ENCODE peak calls at places on chromosomes 5 and 9, in nine cellular contexts. P is astrocyte of the spinal cord, F is MM.1S, Q is mammary epithelial cell, A is mesenchymal stem cell, S is H7, O is fibroblast of lung, K is astrocyte of the cerebellum, R is H1. E is an unnamed sample.

GRCh38 chr9:81621111-81621510 is 68.2 kb downstream of the TLE1 start:
- DNase-seq in P (no peak), F (no peak), Q (no peak), A (no peak), S (no peak), O (no peak), K (no peak), R (no peak), E (no peak)

GRCh38 chr5:142716963-142717362 is 31.1 kb upstream of the FGF1 start:
- DNase-seq in P (peak), F (no peak), Q (peak), A (peak), S (peak), O (peak), K (peak), R (no peak), E (peak)

GRCh38 chr9:121242955-121243346 is 25.0 kb upstream of the GSN start:
- DNase-seq in P (no peak), F (no peak), Q (no peak), A (no peak), S (no peak), O (no peak), K (no peak), R (no peak), E (no peak)

GRCh38 chr5:80990527-80990926 is 30.4 kb downstream of the RASGRF2 start:
- DNase-seq in P (no peak), F (no peak), Q (no peak), A (no peak), S (peak), O (no peak), K (no peak), R (no peak), E (no peak)

GRCh38 chr9:87656485-87656884 is 69.4 kb upstream of the CTSL start:
- DNase-seq in P (peak), F (no peak), Q (no peak), A (peak), S (no peak), O (peak), K (no peak), R (no peak), E (no peak)

GRCh38 chr9:129938291-129938979 is 103.2 kb downstream of the USP20 start:
- DNase-seq in P (peak), F (no peak), Q (no peak), A (peak), S (peak), O (peak), K (peak), R (no peak), E (no peak)

GRCh38 chr5:81302596-81302995 is 1.2 kb downstream of the ZCCHC9 start:
- DNase-seq in P (no peak), F (no peak), Q (no peak), A (peak), S (no peak), O (peak), K (no peak), R (no peak), E (no peak)

GRCh38 chr5:80569961-80570786 is at the start of gene ANKRD34B:
- DNase-seq in P (no peak), F (peak), Q (peak), A (peak), S (peak), O (peak), K (no peak), R (peak), E (peak)

GRCh38 chr9:75893096-75893495 is 2.6 kb downstream of the PCSK5 start:
- DNase-seq in P (no peak), F (no peak), Q (peak), A (no peak), S (no peak), O (no peak), K (no peak), R (no peak), E (no peak)

GRCh38 chr5:165630211-165630866 is 2124.9 kb downstream of the MAT2B start:
- DNase-seq in P (peak), F (peak), Q (peak), A (peak), S (peak), O (peak), K (peak), R (peak), E (peak)

GRCh38 chr5:150217874-150218692 is 28.2 kb downstream of the SLC6A7 start:
- DNase-seq in P (peak), F (peak), Q (peak), A (peak), S (peak), O (peak), K (peak), R (peak), E (peak)

GRCh38 chr5:137498301-137498735 is 808 bp downstream of the SPOCK1 start:
- DNase-seq in P (no peak), F (no peak), Q (no peak), A (no peak), S (peak), O (peak), K (no peak), R (no peak), E (no peak)

GRCh38 chr9:126705311-126705766 is 91.6 kb downstream of the LMX1B start:
- DNase-seq in P (peak), F (peak), Q (peak), A (peak), S (peak), O (peak), K (peak), R (peak), E (peak)

GRCh38 chr5:117953272-117953671 is 1035.1 kb downstream of the DTWD2 start:
- DNase-seq in P (no peak), F (no peak), Q (no peak), A (no peak), S (no peak), O (no peak), K (no peak), R (no peak), E (no peak)

GRCh38 chr5:37710965-37711364 is 128.9 kb downstream of the GDNF start:
- DNase-seq in P (no peak), F (no peak), Q (no peak), A (no peak), S (no peak), O (peak), K (no peak), R (no peak), E (no peak)

GRCh38 chr9:8769153-8769552 is 969.6 kb upstream of the DMAC1 start:
- DNase-seq in P (no peak), F (no peak), Q (no peak), A (no peak), S (no peak), O (no peak), K (no peak), R (no peak), E (no peak)

GRCh38 chr5:39020465-39020864 is 53.7 kb downstream of the RICTOR start:
- DNase-seq in P (no peak), F (no peak), Q (no peak), A (no peak), S (no peak), O (no peak), K (no peak), R (no peak), E (no peak)

GRCh38 chr5:115309751-115310370 is 13.4 kb upstream of the CCDC112 start:
- DNase-seq in P (peak), F (peak), Q (peak), A (peak), S (no peak), O (peak), K (peak), R (no peak), E (peak)

GRCh38 chr5:110413856-110414255 is 312.6 kb downstream of the TMEM232 start:
- DNase-seq in P (peak), F (no peak), Q (no peak), A (peak), S (no peak), O (peak), K (peak), R (no peak), E (no peak)

GRCh38 chr9:34576943-34577634 is 12.4 kb downstream of the CNTFR start:
- DNase-seq in P (no peak), F (no peak), Q (no peak), A (no peak), S (peak), O (no peak), K (no peak), R (no peak), E (no peak)

GRCh38 chr9:91483189-91483691 is 59.6 kb upstream of the NFIL3 start:
- DNase-seq in P (peak), F (no peak), Q (no peak), A (peak), S (no peak), O (peak), K (no peak), R (no peak), E (no peak)

GRCh38 chr9:126860077-126860756 is at the start of gene ZBTB34:
- DNase-seq in P (peak), F (peak), Q (peak), A (peak), S (peak), O (peak), K (no peak), R (peak), E (peak)

GRCh38 chr5:127010362-127010761 is 20.0 kb downstream of the MARCHF3 start:
- DNase-seq in P (no peak), F (no peak), Q (no peak), A (no peak), S (no peak), O (peak), K (no peak), R (no peak), E (no peak)

GRCh38 chr5:90326995-90327394 is 82.6 kb downstream of the CETN3 start:
- DNase-seq in P (no peak), F (no peak), Q (no peak), A (no peak), S (no peak), O (no peak), K (no peak), R (no peak), E (no peak)

GRCh38 chr9:36488322-36488838 is 84.3 kb upstream of the MELK start:
- DNase-seq in P (peak), F (no peak), Q (no peak), A (no peak), S (peak), O (no peak), K (no peak), R (no peak), E (no peak)

GRCh38 chr5:32190094-32190493 is 16.0 kb upstream of the GOLPH3 start:
- DNase-seq in P (peak), F (no peak), Q (no peak), A (no peak), S (no peak), O (peak), K (no peak), R (no peak), E (no peak)

GRCh38 chr5:6568383-6568782 is 64.5 kb downstream of the NSUN2 start:
- DNase-seq in P (no peak), F (no peak), Q (no peak), A (no peak), S (no peak), O (no peak), K (no peak), R (no peak), E (no peak)

GRCh38 chr9:33092634-33093033 is 16.2 kb upstream of the SMU1 start:
- DNase-seq in P (no peak), F (no peak), Q (no peak), A (no peak), S (no peak), O (no peak), K (no peak), R (no peak), E (no peak)

GRCh38 chr9:35905912-35906679 is at the start of gene HRCT1:
- DNase-seq in P (peak), F (no peak), Q (peak), A (peak), S (no peak), O (peak), K (peak), R (no peak), E (no peak)

GRCh38 chr5:171309526-171310333 is 682 bp downstream of the TLX3 start:
- DNase-seq in P (no peak), F (no peak), Q (no peak), A (no peak), S (peak), O (no peak), K (no peak), R (no peak), E (no peak)

GRCh38 chr5:68285075-68285827 is 69.7 kb downstream of the PIK3R1 start:
- DNase-seq in P (no peak), F (peak), Q (no peak), A (no peak), S (no peak), O (no peak), K (no peak), R (no peak), E (peak)

GRCh38 chr5:74124826-74125225 is 498.8 kb downstream of the ARHGEF28 start:
- DNase-seq in P (no peak), F (no peak), Q (no peak), A (peak), S (no peak), O (peak), K (no peak), R (no peak), E (no peak)

GRCh38 chr5:128455861-128456361 is 82.1 kb downstream of the FBN2 start:
- DNase-seq in P (no peak), F (no peak), Q (no peak), A (no peak), S (peak), O (no peak), K (no peak), R (no peak), E (no peak)

DNA sequence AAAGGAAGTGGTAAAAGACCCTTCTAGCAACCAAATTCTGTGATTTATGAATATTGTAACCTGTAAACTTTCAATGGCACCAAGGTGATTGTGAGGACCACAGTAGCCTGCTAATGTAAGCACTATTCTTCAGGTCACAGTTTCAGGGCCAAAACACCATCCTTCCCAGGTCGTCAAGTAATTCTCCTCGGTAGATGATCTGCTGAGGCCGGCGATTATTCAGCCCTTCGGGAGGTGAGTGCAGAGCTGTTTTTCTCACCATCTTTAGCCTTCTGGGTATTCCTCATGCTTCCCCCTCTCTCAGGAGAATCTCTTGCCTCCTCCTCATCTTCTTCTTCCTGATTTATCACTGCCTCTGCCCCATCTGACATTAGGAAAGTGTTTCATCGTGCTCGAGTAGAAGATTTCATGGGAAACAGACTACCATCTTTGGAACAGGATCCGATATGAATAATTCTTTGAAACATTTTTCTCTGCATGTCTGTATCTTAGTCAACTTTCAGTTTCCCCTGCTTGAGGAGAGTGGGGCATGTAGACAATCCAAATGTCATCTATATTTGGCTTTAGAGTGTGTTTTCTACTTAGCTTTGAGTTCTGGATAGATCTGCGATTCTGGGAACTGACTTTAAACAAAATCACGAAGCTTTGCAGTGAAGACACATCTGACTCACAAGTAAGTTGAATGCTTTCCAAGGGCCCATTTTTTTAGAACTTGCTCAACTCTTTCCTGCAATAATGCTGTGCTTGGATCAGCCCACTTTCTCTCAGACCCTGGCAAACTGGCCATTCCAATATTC is 173.9 kb downstream of the AOPEP start:
- DNase-seq in P (peak), F (no peak), Q (peak), A (peak), S (no peak), O (peak), K (peak), R (no peak), E (no peak)
- H3K4me3 ChIP-seq in P (no peak), F (no peak), Q (no peak), A (peak), S (no peak), O (peak), K (no peak), R (no peak), E (no peak)

DNA sequence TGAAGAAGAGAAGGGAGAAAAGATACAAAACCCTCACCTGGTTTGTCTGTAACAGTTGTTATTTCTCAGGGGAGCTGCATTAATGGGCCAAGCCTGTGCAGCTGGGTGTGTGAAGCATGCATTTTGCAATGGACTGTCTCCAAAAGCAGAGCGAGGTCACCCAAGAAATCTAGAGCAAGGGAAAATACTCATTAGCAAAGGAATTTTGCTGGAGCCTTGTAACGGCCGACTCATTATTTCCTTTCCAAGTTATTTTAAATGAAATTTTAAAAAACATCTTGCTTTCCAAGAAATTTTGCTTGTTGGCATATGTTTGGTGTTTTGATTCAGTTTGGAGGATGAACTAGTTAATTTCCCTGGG is 3.5 kb downstream of the S1PR3 start:
- DNase-seq in P (no peak), F (no peak), Q (no peak), A (peak), S (no peak), O (peak), K (no peak), R (no peak), E (no peak)
- H3K4me3 ChIP-seq in P (peak), F (no peak), Q (no peak), A (peak), S (no peak), O (peak), K (no peak), R (no peak), E (no peak)

GRCh38 chr9:535356-535755 is 306.1 kb upstream of the DMRT1 start:
- DNase-seq in P (no peak), F (no peak), Q (no peak), A (no peak), S (peak), O (no peak), K (no peak), R (no peak), E (no peak)

GRCh38 chr9:532707-533106 is 308.8 kb upstream of the DMRT1 start:
- DNase-seq in P (no peak), F (no peak), Q (no peak), A (no peak), S (no peak), O (no peak), K (no peak), R (no peak), E (no peak)

GRCh38 chr9:534886-535285 is 306.6 kb upstream of the DMRT1 start:
- DNase-seq in P (no peak), F (no peak), Q (peak), A (no peak), S (no peak), O (no peak), K (no peak), R (no peak), E (no peak)

GRCh38 chr9:536597-537511 is 304.6 kb upstream of the DMRT1 start:
- DNase-seq in P (no peak), F (peak), Q (no peak), A (no peak), S (no peak), O (no peak), K (no peak), R (no peak), E (no peak)
- H3K4me3 ChIP-seq in P (no peak), F (peak), Q (no peak), A (no peak), S (no peak), O (no peak), K (no peak), R (no peak), E (no peak)

GRCh38 chr9:6896562-6896961 is 138.8 kb downstream of the KDM4C start:
- DNase-seq in P (no peak), F (no peak), Q (peak), A (no peak), S (no peak), O (peak), K (no peak), R (no peak), E (no peak)

GRCh38 chr9:6897207-6897822 is 139.5 kb downstream of the KDM4C start:
- DNase-seq in P (no peak), F (no peak), Q (no peak), A (no peak), S (no peak), O (no peak), K (no peak), R (no peak), E (no peak)

GRCh38 chr9:6895754-6896153 is 138.0 kb downstream of the KDM4C start:
- DNase-seq in P (no peak), F (no peak), Q (no peak), A (no peak), S (no peak), O (no peak), K (no peak), R (no peak), E (no peak)

GRCh38 chr9:6899274-6899673 is 141.5 kb downstream of the KDM4C start:
- DNase-seq in P (no peak), F (no peak), Q (no peak), A (peak), S (no peak), O (no peak), K (no peak), R (no peak), E (no peak)

GRCh38 chr9:6897831-6898230 is 140.1 kb downstream of the KDM4C start:
- DNase-seq in P (no peak), F (no peak), Q (no peak), A (no peak), S (no peak), O (no peak), K (no peak), R (no peak), E (no peak)
- H3K4me3 ChIP-seq in P (no peak), F (no peak), Q (no peak), A (no peak), S (no peak), O (no peak), K (no peak), R (no peak), E (no peak)

DNA sequence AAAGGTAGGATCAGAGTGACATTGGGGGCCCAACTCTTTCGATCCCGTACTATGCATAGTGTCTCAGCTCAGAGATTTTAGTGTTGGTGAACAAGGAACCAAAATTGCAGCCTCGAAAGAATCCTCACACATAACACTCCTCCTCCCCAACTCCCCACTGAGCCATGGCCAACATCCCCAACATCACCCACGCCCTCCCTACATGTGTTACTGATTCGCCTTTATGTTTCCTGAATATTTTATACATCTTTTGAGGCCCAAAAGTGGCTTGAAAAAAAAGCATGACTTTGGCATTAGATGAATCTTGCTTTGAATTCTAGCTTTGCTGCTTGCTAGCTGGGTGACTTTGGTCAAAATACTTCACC is 45.2 kb downstream of the PLAC8L1 start:
- DNase-seq in P (no peak), F (no peak), Q (no peak), A (no peak), S (no peak), O (no peak), K (no peak), R (no peak), E (no peak)
- H3K4me3 ChIP-seq in P (no peak), F (no peak), Q (no peak), A (no peak), S (no peak), O (no peak), K (no peak), R (no peak), E (no peak)